ENCODE peak calls at places on chromosome 14, in nine cellular contexts. C, R, Y, W, X, O, S, I and V are unnamed samples.

GRCh38 chr14:80930836-80931389 is 10.6 kb downstream of the CEP128 start:
- DNase-seq in C (peak; percentile 89), R (peak; percentile 33), Y (no peak), W (peak; percentile 26), X (peak; percentile 14), O (peak; percentile 31), S (no peak), I (peak; percentile 93), V (no peak)

GRCh38 chr14:79809849-79810612 is 401.3 kb downstream of the DIO2 start:
- DNase-seq in C (peak; percentile 35), R (no peak), Y (no peak), W (no peak), X (no peak), O (no peak), S (peak; percentile 88), I (peak; percentile 73), V (no peak)

GRCh38 chr14:70714055-70714550 is 72.4 kb downstream of the TTC9 start:
- DNase-seq in C (peak; percentile 63), R (no peak), Y (no peak), W (peak; percentile 36), X (peak; percentile 44), O (peak; percentile 25), S (peak; percentile 81), I (peak; percentile 74), V (peak; percentile 68)

GRCh38 chr14:104996483-104996882 is 10.9 kb downstream of the CLBA1 start:
- DNase-seq in C (no peak), R (no peak), Y (no peak), W (no peak), X (no peak), O (no peak), S (no peak), I (no peak), V (no peak)

GRCh38 chr14:28773917-28774691 is 7.5 kb downstream of the FOXG1 start:
- DNase-seq in C (peak; percentile 66), R (no peak), Y (no peak), W (no peak), X (no peak), O (no peak), S (no peak), I (peak; percentile 60), V (no peak)

GRCh38 chr14:77023001-77023996 is 5.2 kb downstream of the IRF2BPL start:
- DNase-seq in C (no peak), R (no peak), Y (no peak), W (no peak), X (no peak), O (peak; percentile 32), S (peak; percentile 55), I (peak; percentile 63), V (no peak)

GRCh38 chr14:63853831-63854293 is 1.1 kb downstream of the SYNE2 start:
- DNase-seq in C (peak; percentile 35), R (peak; percentile 45), Y (no peak), W (peak; percentile 52), X (peak; percentile 43), O (peak; percentile 28), S (peak; percentile 94), I (peak; percentile 61), V (peak; percentile 54)

GRCh38 chr14:100790785-100791667 is 34.9 kb upstream of the MEG3 start:
- DNase-seq in C (peak; percentile 48), R (no peak), Y (no peak), W (no peak), X (no peak), O (no peak), S (no peak), I (no peak), V (no peak)

GRCh38 chr14:68626386-68626785 is 166.5 kb downstream of the ZFP36L1 start:
- DNase-seq in C (no peak), R (no peak), Y (no peak), W (no peak), X (no peak), O (no peak), S (no peak), I (no peak), V (no peak)

GRCh38 chr14:54116972-54117371 is 160.3 kb upstream of the BMP4 start:
- DNase-seq in C (peak; percentile 24), R (no peak), Y (no peak), W (no peak), X (no peak), O (no peak), S (no peak), I (no peak), V (no peak)